ENCODE peak calls at places on chromosomes 7 and 10, in six cellular contexts. One of them, this sample, is unnamed.
A peak's percentile ranks its signal among the peaks of the same experiment; 100 is the strongest.

GRCh38 chr7:157717211-157718174 is 380.7 kb downstream of the DNAJB6 start:
- DNase-seq in heart left ventricle: no peak
- DNase-seq in dorsolateral prefrontal cortex: no peak
- DNase-seq in CD14-positive monocyte: no peak
- DNase-seq in pancreas: no peak
- DNase-seq in AG04450: no peak
- DNase-seq in this sample: no peak

GRCh38 chr10:5952731-5953385 is 24.5 kb downstream of the IL15RA start:
- DNase-seq in heart left ventricle: no peak
- DNase-seq in dorsolateral prefrontal cortex: no peak
- DNase-seq in CD14-positive monocyte: no peak
- DNase-seq in pancreas: no peak
- DNase-seq in AG04450: no peak
- DNase-seq in this sample: no peak

GRCh38 chr7:132333301-132333700 is 243.0 kb downstream of the PLXNA4 start:
- DNase-seq in heart left ventricle: no peak
- DNase-seq in dorsolateral prefrontal cortex: no peak
- DNase-seq in CD14-positive monocyte: no peak
- DNase-seq in pancreas: no peak
- DNase-seq in AG04450: no peak
- DNase-seq in this sample: no peak

GRCh38 chr10:804787-805634 is 115.5 kb upstream of the DIP2C start:
- DNase-seq in heart left ventricle: no peak
- DNase-seq in dorsolateral prefrontal cortex: no peak
- DNase-seq in CD14-positive monocyte: peak; percentile 67
- DNase-seq in pancreas: no peak
- DNase-seq in AG04450: no peak
- DNase-seq in this sample: no peak

GRCh38 chr10:132534348-132535064 is 3.1 kb upstream of the INPP5A start:
- DNase-seq in heart left ventricle: peak; percentile 22
- DNase-seq in dorsolateral prefrontal cortex: no peak
- DNase-seq in CD14-positive monocyte: no peak
- DNase-seq in pancreas: no peak
- DNase-seq in AG04450: no peak
- DNase-seq in this sample: no peak

GRCh38 chr10:28984431-28984830 is 304.4 kb upstream of the LYZL1 start:
- DNase-seq in heart left ventricle: peak; percentile 94
- DNase-seq in dorsolateral prefrontal cortex: peak; percentile 58
- DNase-seq in CD14-positive monocyte: peak; percentile 53
- DNase-seq in pancreas: peak; percentile 95
- DNase-seq in AG04450: peak; percentile 27
- DNase-seq in this sample: peak; percentile 54

GRCh38 chr10:118873080-118873737 is 118.4 kb upstream of the CACUL1 start:
- DNase-seq in heart left ventricle: no peak
- DNase-seq in dorsolateral prefrontal cortex: no peak
- DNase-seq in CD14-positive monocyte: no peak
- DNase-seq in pancreas: no peak
- DNase-seq in AG04450: no peak
- DNase-seq in this sample: no peak

GRCh38 chr10:129952771-129953489 is 11.1 kb downstream of the EBF3 start:
- DNase-seq in heart left ventricle: no peak
- DNase-seq in dorsolateral prefrontal cortex: no peak
- DNase-seq in CD14-positive monocyte: no peak
- DNase-seq in pancreas: no peak
- DNase-seq in AG04450: no peak
- DNase-seq in this sample: no peak

GRCh38 chr10:122264442-122264841 is 6.7 kb upstream of the BTBD16 start:
- DNase-seq in heart left ventricle: no peak
- DNase-seq in dorsolateral prefrontal cortex: no peak
- DNase-seq in CD14-positive monocyte: no peak
- DNase-seq in pancreas: no peak
- DNase-seq in AG04450: no peak
- DNase-seq in this sample: no peak

GRCh38 chr7:74606909-74607255 is 50.6 kb upstream of the GTF2I start:
- DNase-seq in heart left ventricle: no peak
- DNase-seq in dorsolateral prefrontal cortex: no peak
- DNase-seq in CD14-positive monocyte: no peak
- DNase-seq in pancreas: no peak
- DNase-seq in AG04450: no peak
- DNase-seq in this sample: no peak

GRCh38 chr7:132343196-132343595 is 233.1 kb downstream of the PLXNA4 start:
- DNase-seq in heart left ventricle: no peak
- DNase-seq in dorsolateral prefrontal cortex: no peak
- DNase-seq in CD14-positive monocyte: no peak
- DNase-seq in pancreas: no peak
- DNase-seq in AG04450: no peak
- DNase-seq in this sample: no peak

GRCh38 chr7:43686991-43687390 is 42.3 kb downstream of the COA1 start:
- DNase-seq in heart left ventricle: no peak
- DNase-seq in dorsolateral prefrontal cortex: no peak
- DNase-seq in CD14-positive monocyte: no peak
- DNase-seq in pancreas: no peak
- DNase-seq in AG04450: no peak
- DNase-seq in this sample: no peak

GRCh38 chr10:66656499-66656898 is 269.3 kb upstream of the LRRTM3 start:
- DNase-seq in heart left ventricle: no peak
- DNase-seq in dorsolateral prefrontal cortex: no peak
- DNase-seq in CD14-positive monocyte: no peak
- DNase-seq in pancreas: no peak
- DNase-seq in AG04450: no peak
- DNase-seq in this sample: no peak

DNA sequence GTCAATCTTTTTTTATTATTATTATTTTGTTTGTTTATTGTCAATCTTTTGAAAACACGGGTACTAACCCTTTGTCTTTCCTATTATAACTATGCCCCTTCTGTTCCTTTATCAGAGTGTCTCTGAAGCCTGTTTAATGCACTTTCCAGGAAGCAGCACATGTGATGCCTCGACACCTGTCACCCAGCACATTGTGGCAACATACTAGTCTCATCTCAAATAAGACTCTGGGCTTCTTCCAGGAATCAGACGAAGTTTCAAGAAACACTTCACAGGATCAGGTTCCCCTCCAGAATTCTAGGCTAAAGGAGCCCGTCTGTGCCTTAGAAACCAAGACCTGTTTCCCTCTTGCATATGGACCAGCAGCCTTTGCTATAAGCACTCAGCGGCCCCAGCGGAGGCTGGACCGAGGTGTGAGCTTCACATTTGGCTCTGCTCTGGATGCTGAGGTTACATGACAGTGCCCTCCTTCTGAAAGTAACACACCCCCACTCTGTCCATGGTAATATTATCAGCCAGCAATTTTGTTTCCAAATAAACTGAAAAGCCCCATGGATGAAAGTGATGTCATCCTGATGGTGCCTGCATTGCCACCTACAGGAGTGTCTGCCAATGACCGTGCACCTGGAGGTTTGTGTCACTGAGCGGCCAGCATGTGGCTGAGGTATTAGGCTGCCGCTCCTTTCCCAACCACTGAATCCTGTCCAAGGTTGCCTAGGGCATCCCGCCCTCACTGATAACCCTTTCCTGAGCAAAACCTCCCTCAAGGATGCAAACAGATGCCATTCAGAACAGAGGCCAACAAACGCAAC is 38.1 kb downstream of the MKI67 start:
- DNase-seq in heart left ventricle: no peak
- DNase-seq in dorsolateral prefrontal cortex: no peak
- DNase-seq in CD14-positive monocyte: no peak
- DNase-seq in pancreas: no peak
- DNase-seq in AG04450: no peak
- DNase-seq in this sample: no peak
- TF ChIP-seq CTCF in heart left ventricle: no peak
- TF ChIP-seq CTCF in dorsolateral prefrontal cortex: no peak
- TF ChIP-seq CTCF in CD14-positive monocyte: no peak
- TF ChIP-seq CTCF in pancreas: no peak
- TF ChIP-seq CTCF in AG04450: no peak
- TF ChIP-seq CTCF in this sample: no peak

DNA sequence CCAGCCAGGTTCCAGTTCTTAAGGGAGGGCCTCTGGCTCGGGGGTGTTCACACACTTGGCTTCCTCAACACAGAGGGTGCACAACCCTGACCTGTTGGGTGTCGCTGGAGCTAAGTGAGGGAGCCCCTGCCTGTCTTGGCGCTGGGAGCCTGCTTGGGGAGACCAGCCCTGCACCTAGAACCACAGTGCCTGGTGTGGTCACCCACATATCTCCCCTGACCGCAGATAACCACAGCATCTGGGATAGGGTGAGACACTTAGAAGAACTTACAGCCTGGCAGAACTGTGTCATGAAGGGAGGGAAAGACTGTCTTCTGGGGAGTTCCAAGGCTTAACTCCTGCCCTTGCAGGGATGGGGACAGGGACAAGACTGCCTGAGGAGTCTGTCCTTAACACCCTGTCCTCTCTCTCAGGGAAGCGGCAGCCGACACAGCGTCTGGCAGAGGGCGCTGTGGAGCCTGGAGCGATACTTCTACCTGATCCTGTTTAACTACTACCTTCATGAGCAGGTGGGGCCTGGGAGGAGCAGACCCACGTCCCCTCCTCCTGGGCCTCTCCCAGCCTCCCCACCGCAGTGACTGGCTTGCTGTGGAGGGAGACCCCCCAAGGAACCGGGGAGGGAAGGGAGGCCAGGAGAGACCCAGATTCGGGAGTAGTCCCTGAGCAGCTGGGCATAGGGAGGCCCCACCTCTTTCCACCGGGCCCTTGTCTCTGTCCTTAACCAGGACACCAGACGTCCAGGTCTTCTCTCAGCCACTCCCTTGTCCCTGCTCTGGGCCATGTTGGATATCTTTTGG is 59.0 kb downstream of the PALD1 start:
- DNase-seq in heart left ventricle: no peak
- DNase-seq in dorsolateral prefrontal cortex: no peak
- DNase-seq in CD14-positive monocyte: no peak
- DNase-seq in pancreas: peak; percentile 28
- DNase-seq in AG04450: no peak
- DNase-seq in this sample: no peak
- TF ChIP-seq CTCF in heart left ventricle: peak; percentile 22
- TF ChIP-seq CTCF in dorsolateral prefrontal cortex: peak; percentile 21
- TF ChIP-seq CTCF in CD14-positive monocyte: peak; percentile 27
- TF ChIP-seq CTCF in pancreas: no peak
- TF ChIP-seq CTCF in AG04450: peak; percentile 34
- TF ChIP-seq CTCF in this sample: peak; percentile 12

DNA sequence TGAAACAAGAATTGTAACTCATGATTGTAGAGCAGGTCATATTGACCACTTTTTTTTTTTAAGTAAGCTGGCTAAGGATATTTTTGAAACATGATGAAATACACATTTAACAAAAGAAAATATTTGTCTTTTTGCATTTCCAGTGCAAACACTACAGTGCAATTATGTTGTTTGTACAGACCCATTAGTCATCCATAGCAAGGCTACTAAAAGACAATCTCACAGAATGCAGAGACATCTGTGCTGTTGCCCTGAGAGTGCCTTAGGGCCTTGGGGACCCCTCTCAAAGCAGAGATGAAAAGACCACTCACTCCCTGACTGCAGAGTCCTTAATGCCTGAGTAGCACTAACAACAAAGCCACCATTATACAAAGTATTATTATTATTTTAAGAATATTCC is 104.5 kb downstream of the NRCAM start:
- DNase-seq in heart left ventricle: no peak
- DNase-seq in dorsolateral prefrontal cortex: no peak
- DNase-seq in CD14-positive monocyte: no peak
- DNase-seq in pancreas: no peak
- DNase-seq in AG04450: no peak
- DNase-seq in this sample: no peak
- TF ChIP-seq CTCF in heart left ventricle: no peak
- TF ChIP-seq CTCF in dorsolateral prefrontal cortex: no peak
- TF ChIP-seq CTCF in CD14-positive monocyte: no peak
- TF ChIP-seq CTCF in pancreas: no peak
- TF ChIP-seq CTCF in AG04450: no peak
- TF ChIP-seq CTCF in this sample: no peak

GRCh38 chr10:86645111-86645445 is 9.3 kb upstream of the OPN4 start:
- DNase-seq in heart left ventricle: no peak
- DNase-seq in dorsolateral prefrontal cortex: no peak
- DNase-seq in CD14-positive monocyte: no peak
- DNase-seq in pancreas: no peak
- DNase-seq in AG04450: no peak
- DNase-seq in this sample: no peak

GRCh38 chr10:86642021-86642420 is 12.3 kb upstream of the OPN4 start:
- DNase-seq in heart left ventricle: no peak
- DNase-seq in dorsolateral prefrontal cortex: no peak
- DNase-seq in CD14-positive monocyte: no peak
- DNase-seq in pancreas: no peak
- DNase-seq in AG04450: no peak
- DNase-seq in this sample: no peak

GRCh38 chr10:86644412-86645110 is 9.8 kb upstream of the OPN4 start:
- DNase-seq in heart left ventricle: no peak
- DNase-seq in dorsolateral prefrontal cortex: no peak
- DNase-seq in CD14-positive monocyte: no peak
- DNase-seq in pancreas: no peak
- DNase-seq in AG04450: no peak
- DNase-seq in this sample: no peak

GRCh38 chr10:86646532-86646931 is 7.8 kb upstream of the OPN4 start:
- DNase-seq in heart left ventricle: no peak
- DNase-seq in dorsolateral prefrontal cortex: no peak
- DNase-seq in CD14-positive monocyte: no peak
- DNase-seq in pancreas: no peak
- DNase-seq in AG04450: no peak
- DNase-seq in this sample: no peak

DNA sequence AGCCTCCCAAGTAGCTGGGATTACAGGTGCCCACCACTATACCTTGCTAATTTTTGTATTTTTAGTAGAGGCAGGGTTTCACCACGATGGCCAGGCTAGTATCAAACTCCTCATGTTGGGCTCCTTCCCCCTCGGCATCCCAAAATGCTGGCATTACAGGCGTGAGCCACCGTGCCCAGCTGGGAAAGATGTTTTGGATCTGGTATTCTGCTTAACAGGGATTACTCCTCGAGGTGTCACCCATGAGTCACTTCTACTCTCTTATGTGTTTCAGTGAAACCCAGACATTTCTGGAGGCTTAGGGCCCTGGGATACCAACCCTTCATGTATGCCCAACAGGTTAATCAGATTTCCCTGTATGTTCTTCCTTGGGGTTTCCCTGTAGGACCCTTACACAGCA is 11.8 kb upstream of the OPN4 start:
- DNase-seq in heart left ventricle: no peak
- DNase-seq in dorsolateral prefrontal cortex: no peak
- DNase-seq in CD14-positive monocyte: no peak
- DNase-seq in pancreas: no peak
- DNase-seq in AG04450: no peak
- DNase-seq in this sample: no peak
- TF ChIP-seq CTCF in heart left ventricle: no peak
- TF ChIP-seq CTCF in dorsolateral prefrontal cortex: no peak
- TF ChIP-seq CTCF in CD14-positive monocyte: no peak
- TF ChIP-seq CTCF in pancreas: no peak
- TF ChIP-seq CTCF in AG04450: no peak
- TF ChIP-seq CTCF in this sample: no peak

GRCh38 chr7:1377111-1377909 is 82.0 kb downstream of the MICALL2 start:
- DNase-seq in heart left ventricle: no peak
- DNase-seq in dorsolateral prefrontal cortex: no peak
- DNase-seq in CD14-positive monocyte: no peak
- DNase-seq in pancreas: no peak
- DNase-seq in AG04450: no peak
- DNase-seq in this sample: no peak
- TF ChIP-seq CTCF in heart left ventricle: no peak
- TF ChIP-seq CTCF in dorsolateral prefrontal cortex: no peak
- TF ChIP-seq CTCF in CD14-positive monocyte: no peak
- TF ChIP-seq CTCF in pancreas: no peak
- TF ChIP-seq CTCF in AG04450: no peak
- TF ChIP-seq CTCF in this sample: no peak

This sample was measured in AG09319.